ENCODE peak calls at places on chromosome 20, in eight cellular contexts. P is tibial nerve, X is Peyer's patch, N is IMR-90, L is A549, B is right lobe of liver, D is endothelial cell of umbilical vein, Z is heart left ventricle. O is an unnamed sample. For H3K4me1, the result is how much of the 10 kb centered on the place peaks cover.

GRCh38 chr20:16004108-16004854 is 569.0 kb downstream of the KIF16B start:
- DNase-seq in P (no peak), X (no peak), N (no peak), L (no peak), B (no peak), D (no peak), Z (peak), O (no peak)

GRCh38 chr20:33407796-33408195 is 6.5 kb upstream of the CDK5RAP1 start:
- DNase-seq in P (no peak), X (no peak), N (no peak), L (no peak), B (no peak), D (no peak), Z (no peak), O (no peak)

GRCh38 chr20:63544241-63544957 is 3.1 kb downstream of the SRMS start:
- DNase-seq in P (no peak), X (no peak), N (no peak), L (no peak), B (no peak), D (no peak), Z (no peak), O (no peak)

GRCh38 chr20:35084998-35085397 is 7.6 kb downstream of the TRPC4AP start:
- DNase-seq in P (no peak), X (no peak), N (no peak), L (no peak), B (no peak), D (no peak), Z (no peak), O (no peak)

GRCh38 chr20:57459278-57459677 is 65.7 kb downstream of the CTCFL start:
- DNase-seq in P (no peak), X (no peak), N (no peak), L (no peak), B (no peak), D (no peak), Z (no peak), O (no peak)

GRCh38 chr20:61407561-61407960 is 155.5 kb downstream of the CDH4 start:
- DNase-seq in P (no peak), X (no peak), N (no peak), L (no peak), B (no peak), D (no peak), Z (no peak), O (no peak)

GRCh38 chr20:1918766-1919165 is 23.6 kb downstream of the SIRPA start:
- DNase-seq in P (no peak), X (no peak), N (no peak), L (no peak), B (no peak), D (no peak), Z (no peak), O (no peak)

GRCh38 chr20:62728028-62728780 is 19.6 kb downstream of the NTSR1 start:
- DNase-seq in P (no peak), X (no peak), N (no peak), L (no peak), B (peak), D (no peak), Z (no peak), O (no peak)

GRCh38 chr20:34083137-34083536 is 28.9 kb downstream of the EIF2S2 start:
- DNase-seq in P (peak), X (peak), N (peak), L (peak), B (peak), D (peak), Z (peak), O (peak)

GRCh38 chr20:528923-529594 is 14.5 kb downstream of the CSNK2A1 start:
- DNase-seq in P (no peak), X (no peak), N (peak), L (peak), B (no peak), D (peak), Z (no peak), O (no peak)

GRCh38 chr20:24337074-24337473 is 132.4 kb upstream of the SYNDIG1 start:
- DNase-seq in P (no peak), X (no peak), N (peak), L (no peak), B (no peak), D (no peak), Z (no peak), O (no peak)

GRCh38 chr20:21303872-21304586 is 898 bp downstream of the XRN2 start:
- DNase-seq in P (no peak), X (no peak), N (peak), L (no peak), B (no peak), D (no peak), Z (no peak), O (no peak)

GRCh38 chr20:60378620-60379019 is 420.4 kb downstream of the CDH26 start:
- DNase-seq in P (no peak), X (no peak), N (no peak), L (no peak), B (no peak), D (no peak), Z (no peak), O (no peak)

GRCh38 chr20:4567172-4567571 is 154.5 kb upstream of the PRND start:
- DNase-seq in P (no peak), X (no peak), N (no peak), L (no peak), B (no peak), D (no peak), Z (no peak), O (no peak)

GRCh38 chr20:10603378-10603777 is 70.4 kb downstream of the JAG1 start:
- DNase-seq in P (no peak), X (no peak), N (no peak), L (no peak), B (no peak), D (no peak), Z (no peak), O (no peak)

GRCh38 chr20:9919271-9920014 is 80.6 kb upstream of the PAK5 start:
- DNase-seq in P (no peak), X (no peak), N (no peak), L (no peak), B (no peak), D (no peak), Z (no peak), O (no peak)

GRCh38 chr20:15196580-15197255 is 859.3 kb upstream of the FLRT3 start:
- DNase-seq in P (no peak), X (no peak), N (no peak), L (no peak), B (no peak), D (no peak), Z (no peak), O (no peak)

GRCh38 chr20:57747889-57748456 is 38.2 kb upstream of the PMEPA1 start:
- DNase-seq in P (no peak), X (no peak), N (no peak), L (peak), B (no peak), D (no peak), Z (no peak), O (no peak)

GRCh38 chr20:46430921-46431712 is 24.7 kb upstream of the ELMO2 start:
- DNase-seq in P (no peak), X (no peak), N (no peak), L (no peak), B (no peak), D (no peak), Z (no peak), O (no peak)

DNA sequence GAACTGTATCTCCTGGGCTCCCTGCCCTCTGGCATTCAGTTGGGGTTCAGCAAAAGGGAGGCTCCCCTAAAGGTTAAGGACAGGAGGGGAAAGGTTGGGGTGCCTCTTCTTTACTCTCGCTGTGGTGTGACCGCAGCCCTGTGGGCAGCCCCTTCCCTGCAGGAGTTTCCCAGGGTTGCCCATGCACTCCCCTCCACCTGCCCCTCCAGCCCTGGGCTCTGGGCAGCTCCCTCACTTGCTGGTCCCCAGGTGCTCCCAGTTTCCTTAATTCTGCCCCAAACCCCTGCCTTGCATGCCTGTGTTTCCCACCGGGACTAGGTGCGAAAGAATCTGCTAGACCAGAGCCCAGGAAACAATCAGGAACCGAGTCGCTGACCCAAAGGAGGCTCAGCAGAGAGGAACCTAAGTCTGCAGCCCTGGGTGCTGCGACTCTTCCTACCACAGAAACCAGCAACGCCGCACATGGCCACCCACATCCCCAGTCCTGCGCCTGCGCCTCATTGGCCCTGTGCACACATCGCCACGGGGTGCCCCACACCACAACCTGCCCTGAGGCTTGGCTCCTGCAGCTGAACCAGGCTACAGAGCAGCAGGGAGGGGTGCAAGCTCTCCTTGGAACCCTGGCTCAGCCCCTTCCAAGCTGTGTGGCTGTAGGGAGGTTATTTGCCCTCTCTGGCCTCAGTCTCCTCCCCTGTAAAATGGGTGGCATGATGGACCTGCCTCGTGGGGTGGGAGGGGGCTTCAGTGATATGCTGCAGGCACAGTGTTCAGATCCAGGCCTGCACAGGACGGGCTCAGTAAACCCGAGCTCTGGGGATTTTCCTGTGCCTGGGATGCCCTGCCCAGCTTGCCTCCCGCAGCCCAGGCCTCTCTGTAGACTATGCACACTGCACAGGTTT is 487.6 kb downstream of the PREX1 start:
- DNase-seq in P (no peak), X (no peak), N (no peak), L (no peak), B (no peak), D (no peak), Z (no peak), O (no peak)
- H3K27ac ChIP-seq in P (no peak), X (no peak), N (no peak), L (peak), B (no peak), D (no peak), Z (no peak), O (no peak)

DNA sequence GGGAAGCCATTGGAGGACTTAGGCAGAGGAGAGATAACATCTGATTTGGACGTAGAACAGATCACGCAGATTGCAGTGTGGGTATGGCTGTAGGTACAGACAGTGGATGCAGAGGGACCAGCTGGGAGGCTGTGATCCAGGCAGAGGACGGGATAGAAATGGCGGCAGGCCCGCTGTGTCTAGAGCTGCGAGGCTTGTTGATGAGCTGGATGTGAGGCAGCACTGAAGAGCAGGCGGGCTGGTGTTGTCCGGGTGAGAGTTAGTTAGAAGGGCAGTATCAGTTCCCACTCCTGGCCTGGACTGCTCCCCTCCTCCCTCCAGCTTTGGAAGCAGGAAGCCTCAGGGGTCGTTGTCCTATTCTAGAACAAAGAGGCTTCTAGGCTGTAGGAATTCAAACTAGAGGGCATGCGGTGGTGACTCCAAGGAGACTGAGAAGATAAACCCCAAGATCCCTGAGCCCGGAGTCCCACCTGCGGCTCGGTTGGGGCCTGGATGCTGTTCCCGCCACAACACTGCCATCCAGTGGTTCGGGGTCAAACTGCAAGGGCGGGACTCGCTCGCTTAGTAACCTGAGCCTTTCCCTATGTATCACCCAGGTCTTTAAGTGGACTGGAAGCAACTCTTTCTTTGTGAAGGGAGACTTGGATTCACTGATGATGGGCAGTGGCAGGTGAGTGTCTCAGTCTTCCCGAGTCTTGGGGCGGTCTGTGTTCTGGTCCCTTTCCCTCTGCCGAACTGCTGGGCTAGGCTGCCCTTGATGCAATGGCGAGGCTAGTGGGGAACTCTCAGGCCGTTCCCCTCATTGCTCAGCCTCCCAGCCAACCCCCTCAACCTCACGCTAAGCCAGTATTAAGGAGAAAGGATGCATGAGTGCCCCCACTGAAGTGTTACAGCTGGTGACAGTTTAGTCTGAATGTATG is 11.2 kb downstream of the TLDC2 start:
- DNase-seq in P (peak), X (peak), N (peak), L (peak), B (peak), D (peak), Z (peak), O (peak)
- TF ChIP-seq POLR2A in P (no peak), X (peak), N (peak), L (no peak), B (no peak), D (no peak), Z (no peak), O (no peak)

GRCh38 chr20:44306927-44307326 is 4.1 kb downstream of the FITM2 start:
- DNase-seq in P (no peak), X (peak), N (no peak), L (no peak), B (no peak), D (no peak), Z (no peak), O (no peak)
- H3K4me1 ChIP-seq in P (under half), X (under half), N (under half), L (under half), B (under half), D (under half), Z (half or more), O (under half)

GRCh38 chr20:17634666-17635319 is 47.2 kb downstream of the RRBP1 start:
- DNase-seq in P (no peak), X (no peak), N (no peak), L (no peak), B (peak), D (no peak), Z (no peak), O (no peak)
- H3K27ac ChIP-seq in P (peak), X (peak), N (no peak), L (no peak), B (no peak), D (no peak), Z (peak), O (peak)

DNA sequence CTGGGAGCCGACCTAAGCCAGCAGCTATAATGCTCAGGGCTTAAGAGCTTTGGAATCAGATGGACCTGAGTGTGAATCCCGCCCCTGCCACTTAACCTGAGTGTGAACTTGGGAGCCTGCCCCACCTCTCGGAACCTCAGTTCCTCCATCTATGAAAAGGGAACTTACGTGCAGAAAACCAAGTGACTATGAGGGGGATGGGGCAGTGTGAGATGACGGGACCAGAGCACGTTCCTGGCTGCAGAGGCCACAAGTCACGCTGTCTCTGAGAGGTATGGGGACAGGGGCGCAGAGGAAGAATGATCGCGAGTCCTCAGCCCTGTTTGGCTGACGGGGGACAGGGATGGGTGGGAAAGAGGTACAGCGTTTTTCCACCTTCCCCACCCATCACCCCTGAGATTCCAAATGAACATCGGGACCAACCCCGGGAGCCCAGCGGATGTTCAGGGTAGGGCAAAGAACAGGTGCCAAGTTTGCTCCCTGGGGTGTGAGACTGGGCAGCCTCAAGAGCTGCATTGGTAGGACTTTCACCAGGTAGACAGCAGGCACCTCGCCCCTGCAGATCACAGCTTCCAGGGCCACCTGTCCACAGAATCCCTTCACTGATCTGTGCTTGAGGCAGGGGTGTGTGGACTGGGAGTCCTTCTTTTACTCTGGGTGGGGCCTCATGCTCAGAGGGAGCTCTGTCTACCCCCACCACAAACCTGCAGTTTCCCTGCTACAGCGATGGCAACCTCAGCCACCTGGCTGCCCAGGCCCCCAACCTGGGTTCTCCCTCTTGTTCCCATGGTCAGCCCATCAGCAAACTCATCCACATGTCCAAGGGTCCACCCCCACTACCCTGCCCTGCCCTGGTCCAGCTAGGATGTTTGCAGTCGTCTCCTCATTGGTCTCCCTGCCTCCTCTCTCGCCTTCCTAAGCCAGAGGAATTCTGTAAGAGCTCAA is 85.8 kb downstream of the CEBPB start:
- DNase-seq in P (no peak), X (no peak), N (no peak), L (no peak), B (peak), D (no peak), Z (no peak), O (no peak)
- TF ChIP-seq POLR2A in P (no peak), X (no peak), N (no peak), L (no peak), B (peak), D (no peak), Z (no peak), O (no peak)

GRCh38 chr20:8673116-8673515 is 395.8 kb upstream of the PLCB4 start:
- DNase-seq in P (no peak), X (no peak), N (no peak), L (no peak), B (no peak), D (no peak), Z (no peak), O (no peak)
- H3K4me1 ChIP-seq in P (under half), X (under half), N (under half), L (under half), B (under half), D (under half), Z (under half), O (under half)

GRCh38 chr20:51597389-51598231 is 55.1 kb upstream of the NFATC2 start:
- DNase-seq in P (no peak), X (no peak), N (no peak), L (no peak), B (no peak), D (no peak), Z (no peak), O (no peak)

GRCh38 chr20:51596656-51597388 is 54.3 kb upstream of the NFATC2 start:
- DNase-seq in P (no peak), X (no peak), N (no peak), L (no peak), B (no peak), D (no peak), Z (no peak), O (no peak)

GRCh38 chr20:51594999-51595532 is 52.5 kb upstream of the NFATC2 start:
- DNase-seq in P (peak), X (peak), N (peak), L (peak), B (peak), D (peak), Z (peak), O (peak)

GRCh38 chr20:51594206-51594998 is 51.9 kb upstream of the NFATC2 start:
- DNase-seq in P (no peak), X (no peak), N (no peak), L (no peak), B (no peak), D (no peak), Z (no peak), O (no peak)

DNA sequence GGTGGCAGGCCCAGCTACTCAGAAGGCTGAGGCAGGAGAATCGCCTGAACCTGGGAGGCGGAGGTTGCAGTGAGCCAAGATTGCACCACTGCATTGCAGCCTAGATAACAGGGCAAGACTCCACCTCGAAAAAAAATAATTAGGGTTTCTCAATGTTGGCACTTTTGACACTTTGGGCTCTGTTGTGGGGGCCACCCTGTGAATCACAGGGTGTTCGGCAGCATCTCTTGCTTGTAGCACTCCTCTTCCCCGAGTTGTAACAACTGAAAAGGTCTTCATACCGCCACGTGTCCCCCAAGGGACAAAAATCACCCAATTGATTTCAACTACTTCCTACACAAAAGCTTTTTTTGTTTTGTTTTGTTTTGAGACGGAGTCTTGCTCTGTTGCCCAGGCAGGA is 53.2 kb upstream of the NFATC2 start:
- DNase-seq in P (no peak), X (no peak), N (no peak), L (no peak), B (no peak), D (no peak), Z (no peak), O (no peak)
- H3K27ac ChIP-seq in P (no peak), X (no peak), N (no peak), L (no peak), B (no peak), D (no peak), Z (no peak), O (no peak)

GRCh38 chr20:50191566-50192363 is 1.1 kb downstream of the CEBPB start:
- DNase-seq in P (no peak), X (peak), N (peak), L (peak), B (peak), D (peak), Z (peak), O (peak)
- TF ChIP-seq POLR2A in P (no peak), X (peak), N (peak), L (peak), B (peak), D (no peak), Z (no peak), O (no peak)

GRCh38 chr20:36852187-36852586 is 23.8 kb upstream of the TLDC2 start:
- DNase-seq in P (no peak), X (no peak), N (no peak), L (no peak), B (no peak), D (no peak), Z (peak), O (no peak)
- H3K4me1 ChIP-seq in P (half or more), X (under half), N (under half), L (half or more), B (under half), D (under half), Z (half or more), O (under half)

GRCh38 chr20:59289994-59290393 is 10.4 kb upstream of the EDN3 start:
- DNase-seq in P (no peak), X (peak), N (no peak), L (no peak), B (no peak), D (no peak), Z (no peak), O (no peak)

DNA sequence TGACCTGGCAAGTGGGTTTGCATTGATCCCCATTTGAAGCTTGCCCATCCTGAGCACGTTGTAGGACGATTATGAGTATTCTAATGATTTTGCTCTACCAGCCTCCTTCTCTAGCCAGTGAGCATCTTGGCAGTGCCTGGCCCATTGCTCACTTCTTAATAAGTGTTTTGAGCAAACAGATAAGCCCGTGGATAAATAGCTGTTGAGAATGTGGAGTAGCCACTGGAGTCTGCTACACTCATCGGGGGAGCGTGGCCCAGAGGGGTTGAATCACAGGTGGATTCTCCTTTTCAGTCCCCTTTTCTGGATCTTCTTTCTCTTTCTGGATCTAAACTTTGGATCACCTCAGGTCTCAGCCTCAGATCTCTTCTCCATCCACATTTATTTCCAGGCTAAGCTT is 15.9 kb upstream of the EDN3 start:
- DNase-seq in P (no peak), X (no peak), N (no peak), L (no peak), B (no peak), D (no peak), Z (no peak), O (no peak)
- H3K27ac ChIP-seq in P (no peak), X (no peak), N (no peak), L (no peak), B (no peak), D (no peak), Z (no peak), O (no peak)